ENCODE peak calls at places on chromosomes 11 and 22, in ten cellular contexts. L is hepatocyte; Y is CD8-positive, alpha-beta T cell; G is HAP-1; J is endodermal cell; U is cardiac muscle cell; O is neuronal stem cell; D is colonic mucosa; A is heart right ventricle; T is neural progenitor cell. P is an unnamed sample.

GRCh38 chr22:48578138-48579034 is 1249.3 kb downstream of the BRD1 start:
- DNase-seq in L (no peak), Y (no peak), G (no peak), J (no peak), U (no peak), O (no peak), D (no peak), A (no peak), T (no peak), P (no peak)

GRCh38 chr11:133961890-133962289 is 5.1 kb upstream of the IGSF9B start:
- DNase-seq in L (no peak), Y (no peak), G (no peak), J (no peak), U (no peak), O (no peak), D (no peak), A (no peak), T (no peak), P (no peak)

GRCh38 chr11:65745049-65745448 is 24.5 kb upstream of the RNASEH2C start:
- DNase-seq in L (no peak), Y (no peak), G (no peak), J (no peak), U (no peak), O (no peak), D (no peak), A (no peak), T (no peak), P (no peak)

GRCh38 chr22:30115705-30116104 is 35.4 kb downstream of the HORMAD2 start:
- DNase-seq in L (no peak), Y (no peak), G (no peak), J (no peak), U (peak; percentile 6), O (no peak), D (no peak), A (no peak), T (no peak), P (no peak)

GRCh38 chr11:120590472-120590871 is 78.9 kb downstream of the GRIK4 start:
- DNase-seq in L (no peak), Y (no peak), G (no peak), J (no peak), U (no peak), O (no peak), D (no peak), A (no peak), T (no peak), P (no peak)

GRCh38 chr22:29797351-29797750 is 30.2 kb downstream of the UQCR10 start:
- DNase-seq in L (no peak), Y (no peak), G (no peak), J (no peak), U (no peak), O (no peak), D (no peak), A (no peak), T (no peak), P (no peak)

GRCh38 chr11:115631609-115632008 is 127.4 kb upstream of the CADM1 start:
- DNase-seq in L (no peak), Y (no peak), G (no peak), J (no peak), U (no peak), O (no peak), D (no peak), A (no peak), T (no peak), P (no peak)

GRCh38 chr11:36238881-36239280 is 50.3 kb downstream of the COMMD9 start:
- DNase-seq in L (no peak), Y (no peak), G (no peak), J (no peak), U (no peak), O (no peak), D (no peak), A (no peak), T (no peak), P (no peak)

GRCh38 chr11:45212566-45213315 is 66.3 kb downstream of the PRDM11 start:
- DNase-seq in L (no peak), Y (no peak), G (peak; percentile 30), J (peak; percentile 85), U (no peak), O (no peak), D (no peak), A (no peak), T (peak; percentile 67), P (no peak)

GRCh38 chr11:15730617-15731385 is 616.1 kb downstream of the INSC start:
- DNase-seq in L (no peak), Y (no peak), G (no peak), J (no peak), U (no peak), O (no peak), D (no peak), A (peak; percentile 28), T (no peak), P (no peak)

GRCh38 chr11:65414776-65415498 is 7.7 kb upstream of the NEAT1 start:
- DNase-seq in L (no peak), Y (no peak), G (no peak), J (no peak), U (peak; percentile 6), O (no peak), D (no peak), A (no peak), T (no peak), P (peak; percentile 34)

GRCh38 chr11:26878959-26879581 is 114.8 kb upstream of the FIBIN start:
- DNase-seq in L (no peak), Y (no peak), G (no peak), J (peak; percentile 56), U (no peak), O (no peak), D (no peak), A (no peak), T (no peak), P (no peak)

GRCh38 chr22:26570126-26570525 is 19.8 kb downstream of the TPST2 start:
- DNase-seq in L (no peak), Y (no peak), G (no peak), J (no peak), U (no peak), O (no peak), D (peak; percentile 40), A (no peak), T (no peak), P (no peak)
- H3K4me1 ChIP-seq in L (no peaks in the 10 kb centered on the region), Y (peaks cover 88% of the 10 kb centered on the region), G (peaks cover 19% of the 10 kb centered on the region), J (no peaks in the 10 kb centered on the region), U (no peaks in the 10 kb centered on the region), O (peaks cover 15% of the 10 kb centered on the region), D (no peaks in the 10 kb centered on the region), A (peaks cover 57% of the 10 kb centered on the region), T (peaks cover 22% of the 10 kb centered on the region), P (peaks cover 8% of the 10 kb centered on the region)

DNA sequence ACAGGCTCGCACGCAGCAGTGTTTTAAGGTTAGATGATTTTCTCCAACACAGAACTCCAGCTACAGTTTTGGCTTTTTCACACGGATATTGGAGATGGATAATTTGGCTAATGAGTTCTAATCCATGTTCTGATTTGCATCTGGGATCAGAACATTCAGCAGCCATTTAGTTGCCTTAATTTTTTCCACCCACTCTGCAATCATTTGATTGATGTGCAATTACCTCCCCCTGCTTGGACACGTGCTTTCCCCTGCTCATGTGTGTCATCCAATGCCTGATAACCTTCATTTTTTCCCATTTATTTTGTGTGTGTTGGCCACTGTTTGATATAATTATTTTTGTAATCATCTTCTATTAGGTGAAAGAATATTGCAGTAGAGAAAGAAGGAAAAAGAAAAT is 257.8 kb downstream of the ST3GAL4 start:
- DNase-seq in L (no peak), Y (no peak), G (no peak), J (no peak), U (no peak), O (no peak), D (no peak), A (no peak), T (no peak), P (no peak)
- H3K4me1 ChIP-seq in L (no peaks in the 10 kb centered on the region), Y (no peaks in the 10 kb centered on the region), G (no peaks in the 10 kb centered on the region), J (no peaks in the 10 kb centered on the region), U (no peaks in the 10 kb centered on the region), O (peaks cover 11% of the 10 kb centered on the region), D (no peaks in the 10 kb centered on the region), A (no peaks in the 10 kb centered on the region), T (peaks cover 18% of the 10 kb centered on the region), P (no peaks in the 10 kb centered on the region)

GRCh38 chr22:35904332-35904692 is 124.3 kb downstream of the RBFOX2 start:
- DNase-seq in L (no peak), Y (no peak), G (no peak), J (no peak), U (no peak), O (no peak), D (no peak), A (no peak), T (no peak), P (no peak)
- H3K4me1 ChIP-seq in L (peaks cover 14% of the 10 kb centered on the region), Y (peaks cover 13% of the 10 kb centered on the region), G (peaks cover 11% of the 10 kb centered on the region), J (peaks cover 22% of the 10 kb centered on the region), U (peaks cover 65% of the 10 kb centered on the region), O (peaks cover 6% of the 10 kb centered on the region), D (no peaks in the 10 kb centered on the region), A (peaks cover 82% of the 10 kb centered on the region), T (no peaks in the 10 kb centered on the region), P (peaks cover 6% of the 10 kb centered on the region)

GRCh38 chr11:76208438-76208828 is 2.1 kb upstream of the WNT11 start:
- DNase-seq in L (no peak), Y (no peak), G (no peak), J (no peak), U (no peak), O (no peak), D (no peak), A (peak; percentile 21), T (no peak), P (no peak)

GRCh38 chr11:76209671-76209955 is 3.3 kb upstream of the WNT11 start:
- DNase-seq in L (no peak), Y (no peak), G (no peak), J (no peak), U (no peak), O (no peak), D (no peak), A (no peak), T (no peak), P (no peak)

GRCh38 chr11:76208829-76209670 is 2.7 kb upstream of the WNT11 start:
- DNase-seq in L (peak; percentile 88), Y (peak; percentile 84), G (peak; percentile 89), J (peak; percentile 94), U (peak; percentile 58), O (peak; percentile 79), D (peak; percentile 88), A (peak; percentile 77), T (peak; percentile 92), P (peak; percentile 79)

GRCh38 chr11:76210920-76211851 is 4.9 kb upstream of the WNT11 start:
- DNase-seq in L (no peak), Y (no peak), G (no peak), J (peak; percentile 52), U (no peak), O (no peak), D (peak; percentile 23), A (no peak), T (no peak), P (peak; percentile 48)

DNA sequence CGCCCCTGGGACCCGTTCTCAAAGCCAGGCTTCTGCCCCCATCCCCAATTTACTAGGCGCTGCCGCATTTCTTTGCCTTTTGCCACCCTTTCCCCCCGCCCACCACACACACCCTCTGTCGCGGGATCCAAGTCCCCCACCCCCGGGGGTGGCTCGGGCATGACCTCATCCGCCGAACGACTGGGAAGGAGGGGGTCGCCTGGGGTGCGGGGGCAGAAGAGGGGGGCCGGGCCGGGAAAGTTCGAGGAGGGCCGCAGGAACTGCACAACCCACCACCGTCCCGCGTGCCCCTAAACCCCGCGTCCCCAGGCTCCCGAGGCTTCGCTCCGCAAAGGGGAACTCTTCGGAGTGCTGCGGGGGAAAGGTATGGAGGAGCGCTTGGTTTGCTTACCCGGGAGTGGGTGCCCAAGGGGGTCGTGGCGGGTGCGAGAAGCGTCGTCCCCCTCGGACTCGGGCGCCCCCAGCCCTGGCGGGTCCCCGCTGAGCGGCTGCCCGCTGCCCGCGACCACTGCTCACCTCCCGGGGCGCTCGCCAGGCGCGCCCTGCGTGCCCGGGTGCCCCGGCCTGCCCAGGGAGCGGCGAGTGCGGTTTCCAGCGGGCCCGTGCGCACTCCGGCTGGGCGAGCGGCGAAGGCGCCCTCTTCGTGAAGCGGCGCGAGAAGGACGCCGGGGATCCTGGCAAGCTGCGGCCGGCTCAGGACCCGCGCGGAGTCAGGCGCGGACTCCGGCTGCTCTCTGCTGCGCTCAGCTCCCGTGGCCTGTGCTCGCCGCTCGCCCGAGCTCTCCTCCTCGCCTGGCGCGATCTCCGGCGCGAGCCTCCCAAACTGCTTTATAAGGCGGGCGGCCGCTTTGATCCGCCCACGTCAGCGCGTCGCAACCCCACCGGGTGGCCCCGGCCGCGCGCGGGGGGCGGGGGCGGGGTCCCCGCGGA is 3.9 kb upstream of the WNT11 start:
- DNase-seq in L (peak; percentile 86), Y (peak; percentile 53), G (peak; percentile 51), J (peak; percentile 76), U (peak; percentile 87), O (peak; percentile 51), D (peak; percentile 69), A (peak; percentile 56), T (peak; percentile 81), P (peak; percentile 77)
- H3K4me1 ChIP-seq in L (peaks cover 35% of the 10 kb centered on the region), Y (peaks cover 39% of the 10 kb centered on the region), G (peaks cover 21% of the 10 kb centered on the region), J (peaks cover 2% of the 10 kb centered on the region), U (peaks cover 6% of the 10 kb centered on the region), O (peaks cover 20% of the 10 kb centered on the region), D (peaks cover 27% of the 10 kb centered on the region), A (peaks cover 49% of the 10 kb centered on the region), T (peaks cover 37% of the 10 kb centered on the region), P (peaks cover 23% of the 10 kb centered on the region)

P was measured in left lung.